ENCODE peak calls at places on chromosomes 11 and 22, in four cellular contexts. One of them, this sample, is unnamed.

GRCh38 chr11:76209956-76210885 is 3.9 kb upstream of the WNT11 start:
- DNase-seq in IMR-90: peak
- DNase-seq in mesendoderm: peak
- DNase-seq in H9: no peak
- DNase-seq in this sample: no peak

GRCh38 chr11:19429108-19429760 is 188.5 kb upstream of the E2F8 start:
- DNase-seq in IMR-90: no peak
- DNase-seq in mesendoderm: no peak
- DNase-seq in H9: no peak
- DNase-seq in this sample: no peak

GRCh38 chr11:69525516-69526452 is 44.3 kb downstream of the LINC01488 start:
- DNase-seq in IMR-90: no peak
- DNase-seq in mesendoderm: no peak
- DNase-seq in H9: peak
- DNase-seq in this sample: no peak

GRCh38 chr11:73318501-73319011 is 10.5 kb downstream of the ARHGEF17 start:
- DNase-seq in IMR-90: no peak
- DNase-seq in mesendoderm: no peak
- DNase-seq in H9: no peak
- DNase-seq in this sample: no peak

GRCh38 chr11:127627629-127628462 is 627.3 kb upstream of the KIRREL3 start:
- DNase-seq in IMR-90: peak
- DNase-seq in mesendoderm: peak
- DNase-seq in H9: no peak
- DNase-seq in this sample: no peak

GRCh38 chr22:26923498-26923897 is 266.1 kb downstream of the MIAT start:
- DNase-seq in IMR-90: no peak
- DNase-seq in mesendoderm: peak
- DNase-seq in H9: no peak
- DNase-seq in this sample: no peak

GRCh38 chr11:111634981-111635705 is 32.9 kb downstream of the SIK2 start:
- DNase-seq in IMR-90: peak
- DNase-seq in mesendoderm: no peak
- DNase-seq in H9: no peak
- DNase-seq in this sample: no peak

GRCh38 chr11:2740275-2740940 is 40.6 kb upstream of the KCNQ1OT1 start:
- DNase-seq in IMR-90: no peak
- DNase-seq in mesendoderm: no peak
- DNase-seq in H9: no peak
- DNase-seq in this sample: no peak

GRCh38 chr11:92663539-92663938 is 305.9 kb upstream of the MTNR1B start:
- DNase-seq in IMR-90: no peak
- DNase-seq in mesendoderm: no peak
- DNase-seq in H9: no peak
- DNase-seq in this sample: no peak

GRCh38 chr11:43756575-43756974 is 76.0 kb downstream of the HSD17B12 start:
- DNase-seq in IMR-90: peak
- DNase-seq in mesendoderm: no peak
- DNase-seq in H9: no peak
- DNase-seq in this sample: no peak

GRCh38 chr11:10866893-10867331 is 9.1 kb upstream of the ZBED5 start:
- DNase-seq in IMR-90: peak
- DNase-seq in mesendoderm: no peak
- DNase-seq in H9: no peak
- DNase-seq in this sample: no peak

GRCh38 chr11:91396243-91397133 is 828.1 kb upstream of the FAT3 start:
- DNase-seq in IMR-90: peak
- DNase-seq in mesendoderm: no peak
- DNase-seq in H9: no peak
- DNase-seq in this sample: no peak

GRCh38 chr11:65366340-65366773 is 11.8 kb downstream of the TIGD3 start:
- DNase-seq in IMR-90: peak
- DNase-seq in mesendoderm: peak
- DNase-seq in H9: peak
- DNase-seq in this sample: no peak

GRCh38 chr11:38274031-38274430 is 1676.0 kb upstream of the RAG2 start:
- DNase-seq in IMR-90: no peak
- DNase-seq in mesendoderm: peak
- DNase-seq in H9: no peak
- DNase-seq in this sample: no peak

GRCh38 chr22:41913842-41914534 is 886 bp downstream of the SHISA8 start:
- DNase-seq in IMR-90: no peak
- DNase-seq in mesendoderm: no peak
- DNase-seq in H9: peak
- DNase-seq in this sample: no peak

GRCh38 chr11:47566166-47566546 is 757 bp downstream of the PTPMT1 start:
- DNase-seq in IMR-90: no peak
- DNase-seq in mesendoderm: no peak
- DNase-seq in H9: peak
- DNase-seq in this sample: no peak

GRCh38 chr11:9362393-9362863 is 22.0 kb upstream of the IPO7 start:
- DNase-seq in IMR-90: no peak
- DNase-seq in mesendoderm: peak
- DNase-seq in H9: peak
- DNase-seq in this sample: no peak

GRCh38 chr11:111684259-111684658 is 81.9 kb downstream of the PPP2R1B start:
- DNase-seq in IMR-90: no peak
- DNase-seq in mesendoderm: no peak
- DNase-seq in H9: no peak
- DNase-seq in this sample: no peak

GRCh38 chr11:72599325-72600117 is 74.7 kb downstream of the PDE2A start:
- DNase-seq in IMR-90: no peak
- DNase-seq in mesendoderm: peak
- DNase-seq in H9: peak
- DNase-seq in this sample: no peak

GRCh38 chr11:104694259-104695070 is 203.8 kb downstream of the CASP12 start:
- DNase-seq in IMR-90: peak
- DNase-seq in mesendoderm: no peak
- DNase-seq in H9: no peak
- DNase-seq in this sample: no peak

GRCh38 chr11:71501071-71501985 is 25.7 kb upstream of the KRTAP5-7 start:
- DNase-seq in IMR-90: no peak
- DNase-seq in mesendoderm: no peak
- DNase-seq in H9: no peak
- DNase-seq in this sample: no peak

GRCh38 chr11:81987829-81988472 is 745.7 kb downstream of the FAM181B start:
- DNase-seq in IMR-90: no peak
- DNase-seq in mesendoderm: no peak
- DNase-seq in H9: no peak
- DNase-seq in this sample: no peak

GRCh38 chr11:36357831-36358230 is 61.7 kb downstream of the PRR5L start:
- DNase-seq in IMR-90: no peak
- DNase-seq in mesendoderm: no peak
- DNase-seq in H9: no peak
- DNase-seq in this sample: no peak

GRCh38 chr11:15920856-15921629 is 435.3 kb downstream of the SOX6 start:
- DNase-seq in IMR-90: peak
- DNase-seq in mesendoderm: peak
- DNase-seq in H9: no peak
- DNase-seq in this sample: no peak

GRCh38 chr22:50678218-50678650 is 5.6 kb downstream of the SHANK3 start:
- DNase-seq in IMR-90: no peak
- DNase-seq in mesendoderm: no peak
- DNase-seq in H9: no peak
- DNase-seq in this sample: no peak

GRCh38 chr11:111417011-111417765 is 38.1 kb upstream of the POU2AF1 start:
- DNase-seq in IMR-90: peak
- DNase-seq in mesendoderm: no peak
- DNase-seq in H9: no peak
- DNase-seq in this sample: no peak

GRCh38 chr11:92480519-92480918 is 255.9 kb downstream of the FAT3 start:
- DNase-seq in IMR-90: peak
- DNase-seq in mesendoderm: no peak
- DNase-seq in H9: no peak
- DNase-seq in this sample: no peak

GRCh38 chr11:122874991-122875390 is 7.6 kb upstream of the JHY start:
- DNase-seq in IMR-90: no peak
- DNase-seq in mesendoderm: no peak
- DNase-seq in H9: no peak
- DNase-seq in this sample: no peak

GRCh38 chr11:105588001-105588400 is 21.9 kb upstream of the GRIA4 start:
- DNase-seq in IMR-90: peak
- DNase-seq in mesendoderm: no peak
- DNase-seq in H9: no peak
- DNase-seq in this sample: no peak

GRCh38 chr22:37991738-37992442 is 7.5 kb upstream of the SOX10 start:
- DNase-seq in IMR-90: peak
- DNase-seq in mesendoderm: no peak
- DNase-seq in H9: no peak
- DNase-seq in this sample: no peak

GRCh38 chr11:3853935-3854659 is 1.4 kb upstream of the STIM1 start:
- DNase-seq in IMR-90: no peak
- DNase-seq in mesendoderm: no peak
- DNase-seq in H9: no peak
- DNase-seq in this sample: no peak

GRCh38 chr22:31136711-31137110 is 3.6 kb downstream of the PLA2G3 start:
- DNase-seq in IMR-90: no peak
- DNase-seq in mesendoderm: no peak
- DNase-seq in H9: no peak
- DNase-seq in this sample: no peak

GRCh38 chr11:45659818-45660160 is 5.6 kb downstream of the CHST1 start:
- DNase-seq in IMR-90: no peak
- DNase-seq in mesendoderm: no peak
- DNase-seq in H9: no peak
- DNase-seq in this sample: no peak

GRCh38 chr22:37884420-37884819 is 21.7 kb upstream of the MICALL1 start:
- DNase-seq in IMR-90: peak
- DNase-seq in mesendoderm: no peak
- DNase-seq in H9: no peak
- DNase-seq in this sample: no peak

GRCh38 chr11:10920205-10920604 is 62.4 kb upstream of the ZBED5 start:
- DNase-seq in IMR-90: peak
- DNase-seq in mesendoderm: no peak
- DNase-seq in H9: no peak
- DNase-seq in this sample: no peak

GRCh38 chr11:75270896-75271415 is 30.4 kb downstream of the TPBGL start:
- DNase-seq in IMR-90: peak
- DNase-seq in mesendoderm: no peak
- DNase-seq in H9: no peak
- DNase-seq in this sample: no peak

GRCh38 chr11:15688351-15688792 is 573.6 kb downstream of the INSC start:
- DNase-seq in IMR-90: peak
- DNase-seq in mesendoderm: no peak
- DNase-seq in H9: no peak
- DNase-seq in this sample: no peak

GRCh38 chr11:72314600-72315386 is 70.8 kb upstream of the PHOX2A start:
- DNase-seq in IMR-90: no peak
- DNase-seq in mesendoderm: peak
- DNase-seq in H9: peak
- DNase-seq in this sample: no peak

GRCh38 chr11:117612111-117612510 is 184.9 kb downstream of the DSCAML1 start:
- DNase-seq in IMR-90: no peak
- DNase-seq in mesendoderm: no peak
- DNase-seq in H9: no peak
- DNase-seq in this sample: no peak
- H4K5ac ChIP-seq in IMR-90: no peak
- H4K5ac ChIP-seq in mesendoderm: no peak
- H4K5ac ChIP-seq in H9: no peak
- H4K5ac ChIP-seq in this sample: no peak

DNA sequence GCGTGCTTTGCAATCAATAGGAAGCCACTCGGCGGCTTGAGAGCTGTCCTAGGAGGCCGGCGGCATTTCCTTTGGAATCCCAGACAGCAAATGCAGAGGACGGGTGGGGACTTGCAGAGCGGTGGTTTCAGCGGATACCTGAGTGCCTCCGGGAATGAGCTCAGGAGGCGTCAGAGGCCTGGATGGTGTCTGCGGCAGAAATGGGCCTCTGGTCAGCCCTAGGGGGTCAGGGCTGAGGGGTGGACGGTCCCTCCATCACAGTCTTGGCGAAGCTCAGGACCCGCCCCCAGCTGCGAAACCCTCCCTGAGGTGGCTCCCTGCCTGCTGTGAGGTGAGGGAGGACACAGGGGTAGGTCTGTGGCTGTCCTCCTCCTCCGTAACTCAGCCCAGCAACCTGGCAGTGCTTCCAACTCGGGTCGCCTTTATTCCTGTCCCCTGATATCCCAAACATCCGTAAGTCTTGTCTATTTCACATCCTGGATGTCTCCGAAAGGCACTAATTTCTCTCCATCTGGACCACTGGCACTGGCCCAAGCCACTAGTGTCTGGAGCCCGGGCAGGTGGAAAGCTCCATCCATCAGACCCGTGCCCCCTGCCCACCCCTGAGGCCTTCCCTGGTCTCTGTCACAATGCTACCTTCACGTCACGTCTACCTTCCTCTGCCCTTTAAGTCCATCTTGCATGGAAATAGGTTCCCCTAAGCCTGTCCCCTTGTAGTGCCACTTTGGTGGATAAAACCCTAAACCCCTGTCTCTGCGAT is 686.6 kb downstream of the BRD1 start:
- DNase-seq in IMR-90: no peak
- DNase-seq in mesendoderm: peak
- DNase-seq in H9: peak
- DNase-seq in this sample: no peak
- H4K5ac ChIP-seq in IMR-90: no peak
- H4K5ac ChIP-seq in mesendoderm: peak
- H4K5ac ChIP-seq in H9: no peak
- H4K5ac ChIP-seq in this sample: no peak

GRCh38 chr22:46246178-46246577 is 3.9 kb downstream of the CDPF1 start:
- DNase-seq in IMR-90: no peak
- DNase-seq in mesendoderm: no peak
- DNase-seq in H9: no peak
- DNase-seq in this sample: no peak
- H4K5ac ChIP-seq in IMR-90: no peak
- H4K5ac ChIP-seq in mesendoderm: no peak
- H4K5ac ChIP-seq in H9: no peak
- H4K5ac ChIP-seq in this sample: no peak

GRCh38 chr11:21704539-21704938 is 488.3 kb upstream of the ANO5 start:
- DNase-seq in IMR-90: no peak
- DNase-seq in mesendoderm: peak
- DNase-seq in H9: no peak
- DNase-seq in this sample: no peak
- H4K5ac ChIP-seq in IMR-90: no peak
- H4K5ac ChIP-seq in mesendoderm: no peak
- H4K5ac ChIP-seq in H9: no peak
- H4K5ac ChIP-seq in this sample: no peak

GRCh38 chr11:68050371-68050841 is 11.6 kb downstream of the TCIRG1 start:
- DNase-seq in IMR-90: no peak
- DNase-seq in mesendoderm: no peak
- DNase-seq in H9: peak
- DNase-seq in this sample: no peak
- H4K5ac ChIP-seq in IMR-90: no peak
- H4K5ac ChIP-seq in mesendoderm: no peak
- H4K5ac ChIP-seq in H9: no peak
- H4K5ac ChIP-seq in this sample: no peak

DNA sequence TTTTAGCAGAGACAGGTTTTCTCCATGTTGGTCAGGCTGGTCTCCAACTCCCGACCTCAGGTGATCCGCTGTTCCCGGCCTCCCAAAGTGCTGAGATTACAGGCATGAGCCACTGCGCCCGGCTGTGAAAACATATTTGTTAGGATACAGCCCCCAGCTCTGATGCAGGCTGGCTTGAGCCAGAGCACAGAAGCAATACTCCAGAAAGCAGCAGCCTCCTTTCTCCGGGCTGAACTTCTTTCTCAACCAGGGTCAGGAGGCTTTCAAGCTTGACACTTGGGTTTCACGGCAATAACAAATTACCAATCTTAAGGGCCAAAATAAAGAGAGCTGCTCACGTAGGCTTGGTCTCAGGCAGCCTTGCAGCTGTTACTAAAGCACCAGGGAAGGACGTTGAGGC is 10.9 kb upstream of the CECR2 start:
- DNase-seq in IMR-90: no peak
- DNase-seq in mesendoderm: no peak
- DNase-seq in H9: no peak
- DNase-seq in this sample: no peak
- H4K5ac ChIP-seq in IMR-90: no peak
- H4K5ac ChIP-seq in mesendoderm: no peak
- H4K5ac ChIP-seq in H9: no peak
- H4K5ac ChIP-seq in this sample: no peak

This sample was measured in H1.